ENCODE peak calls at places on chromosomes 16 and 17, in seven cellular contexts. M, A, I, Z, F, L and N are unnamed samples.
A peak's percentile ranks its signal among the peaks of the same experiment; 100 is the strongest.

GRCh38 chr17:47161988-47162622 is 27.0 kb downstream of the CDC27 start:
- DNase-seq in M (no peak), L (no peak), F (no peak), Z (no peak), A (no peak), I (no peak), N (no peak)

GRCh38 chr16:85491798-85492616 is 121.1 kb upstream of the GSE1 start:
- DNase-seq in M (peak; percentile 79), I (peak; percentile 94), L (no peak), F (peak; percentile 81), A (peak; percentile 85), Z (peak; percentile 95), N (no peak)

GRCh38 chr17:78872486-78872885 is 30.5 kb downstream of the CEP295NL start:
- DNase-seq in A (no peak), L (no peak), Z (no peak), F (no peak), M (no peak), I (no peak), N (no peak)

GRCh38 chr16:85798901-85799496 is 345 bp downstream of the EMC8 start:
- DNase-seq in I (no peak), F (peak; percentile 71), Z (no peak), A (peak; percentile 89), M (no peak), L (no peak), N (peak; percentile 73)

GRCh38 chr16:19601083-19601976 is 45.8 kb downstream of the VPS35L start:
- DNase-seq in A (no peak), I (no peak), F (no peak), Z (no peak), L (peak; percentile 64), M (no peak), N (peak; percentile 70)

GRCh38 chr16:50144211-50144610 is 8.9 kb upstream of the TENT4B start:
- DNase-seq in A (no peak), Z (no peak), M (no peak), I (no peak), F (no peak), L (no peak), N (no peak)

GRCh38 chr16:84138500-84138823 is 6.5 kb downstream of the HSDL1 start:
- DNase-seq in Z (no peak), I (no peak), M (no peak), F (no peak), L (no peak), A (no peak), N (no peak)

GRCh38 chr17:49234509-49235080 is 4.0 kb upstream of the PHOSPHO1 start:
- DNase-seq in M (no peak), Z (no peak), L (no peak), I (no peak), A (no peak), F (no peak), N (no peak)

GRCh38 chr17:65530985-65531507 is 30.4 kb downstream of the AXIN2 start:
- DNase-seq in M (no peak), A (peak; percentile 27), Z (no peak), L (peak; percentile 28), I (no peak), F (no peak), N (no peak)

GRCh38 chr16:24944206-24944605 is 71.0 kb downstream of the ARHGAP17 start:
- DNase-seq in Z (no peak), F (no peak), L (no peak), A (no peak), M (no peak), I (no peak), N (no peak)

GRCh38 chr16:89010210-89010925 is 33.4 kb upstream of the CBFA2T3 start:
- DNase-seq in F (peak; percentile 41), L (no peak), Z (no peak), I (no peak), M (no peak), A (peak; percentile 59), N (no peak)

GRCh38 chr16:50368410-50369132 is at the start of gene BRD7:
- DNase-seq in A (peak; percentile 92), F (peak; percentile 85), Z (peak; percentile 34), M (no peak), I (peak; percentile 38), L (peak; percentile 91), N (peak; percentile 90)

GRCh38 chr16:49347476-49347875 is 26.1 kb upstream of the C16orf78 start:
- DNase-seq in I (no peak), Z (no peak), M (no peak), L (no peak), A (no peak), F (no peak), N (no peak)

GRCh38 chr16:57245472-57246113 is 534 bp downstream of the ARL2BP start:
- DNase-seq in M (peak; percentile 54), A (no peak), Z (peak; percentile 50), L (no peak), F (peak; percentile 67), I (peak; percentile 24), N (peak; percentile 64)

GRCh38 chr17:66304304-66305174 is 2.1 kb downstream of the PRKCA start:
- DNase-seq in F (no peak), I (no peak), A (no peak), Z (no peak), M (no peak), L (peak; percentile 64), N (no peak)

GRCh38 chr16:86353934-86354333 is 156.4 kb upstream of the FOXF1 start:
- DNase-seq in M (no peak), Z (no peak), A (no peak), I (no peak), F (no peak), L (no peak), N (no peak)

DNA sequence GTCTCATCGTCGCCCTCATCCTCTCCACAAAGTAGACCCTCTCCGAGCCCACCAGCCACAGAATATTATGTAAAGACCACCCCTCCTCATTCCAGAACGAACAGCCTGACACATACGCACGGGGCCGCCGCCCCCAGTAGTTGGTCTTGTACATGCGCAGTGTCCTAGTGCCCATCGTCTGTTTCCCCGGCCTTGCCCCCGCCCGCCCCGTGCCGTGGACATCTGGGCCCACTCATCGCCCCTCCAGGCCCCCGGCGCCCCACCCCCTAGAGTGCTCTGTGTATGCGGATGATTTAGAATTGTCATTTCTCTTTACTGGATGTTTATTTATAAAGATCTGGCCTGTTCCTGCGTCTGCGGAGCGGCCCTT is 475 bp upstream of the AMDHD2 start:
- DNase-seq in L (no peak), M (peak; percentile 32), F (no peak), I (no peak), Z (no peak), A (peak; percentile 88), N (no peak)
- H3K4me1 ChIP-seq in L (peaks cover 13% of the 10 kb centered on the region), M (peaks cover 25% of the 10 kb centered on the region), F (peaks cover 22% of the 10 kb centered on the region), I (peaks cover 38% of the 10 kb centered on the region), Z (peaks cover 29% of the 10 kb centered on the region), A (peaks cover 93% of the 10 kb centered on the region), N (peaks cover 42% of the 10 kb centered on the region)

DNA sequence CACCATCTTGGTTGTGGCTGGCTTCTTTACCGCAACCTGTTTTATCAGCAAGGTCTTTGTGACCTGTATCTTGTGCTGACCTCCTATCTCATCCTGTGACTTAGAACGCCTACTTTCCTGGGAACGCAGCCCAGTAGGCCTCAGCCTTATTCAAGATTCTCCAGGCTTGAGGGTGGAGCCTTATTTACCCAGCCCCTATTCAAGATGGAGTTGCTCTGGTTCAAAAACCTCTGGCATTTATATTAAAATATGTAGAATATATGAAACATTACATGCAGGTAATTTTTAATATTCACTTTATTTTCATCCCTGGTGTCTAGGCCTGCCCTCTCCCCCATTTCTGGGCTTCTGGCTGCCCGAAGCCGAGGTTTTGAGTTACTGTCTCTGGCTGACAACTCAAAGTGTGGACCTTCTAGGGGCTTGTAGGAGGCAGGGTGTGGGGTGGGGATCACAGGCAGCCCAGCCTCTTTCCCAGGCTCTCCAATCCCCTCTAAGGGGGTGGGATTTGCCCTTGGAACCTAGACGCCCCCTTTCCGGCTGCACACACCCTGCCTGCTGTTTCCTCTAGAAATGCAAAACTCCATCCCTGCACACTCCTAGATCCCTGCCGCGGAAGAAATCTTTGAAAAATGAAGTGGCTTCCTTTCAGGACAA is 152.0 kb downstream of the KCNJ12 start:
- DNase-seq in I (no peak), Z (no peak), M (no peak), F (no peak), A (no peak), L (no peak), N (no peak)
- H3K4me1 ChIP-seq in I (no peaks in the 10 kb centered on the region), Z (no peaks in the 10 kb centered on the region), M (no peaks in the 10 kb centered on the region), F (no peaks in the 10 kb centered on the region), A (peaks cover 4% of the 10 kb centered on the region), L (no peaks in the 10 kb centered on the region), N (peaks cover 2% of the 10 kb centered on the region)

GRCh38 chr17:76135810-76136188 is 5.2 kb downstream of the FOXJ1 start:
- DNase-seq in I (no peak), F (no peak), M (no peak), L (no peak), Z (no peak), A (peak; percentile 67), N (no peak)
- H3K4me1 ChIP-seq in I (no peaks in the 10 kb centered on the region), F (peaks cover 4% of the 10 kb centered on the region), M (peaks cover 2% of the 10 kb centered on the region), L (peaks cover 93% of the 10 kb centered on the region), Z (peaks cover 2% of the 10 kb centered on the region), A (peaks cover 43% of the 10 kb centered on the region), N (peaks cover 7% of the 10 kb centered on the region)

GRCh38 chr16:11601911-11602310 is 15.2 kb upstream of the LITAF start:
- DNase-seq in F (no peak), A (peak; percentile 53), Z (no peak), I (no peak), M (no peak), L (no peak), N (no peak)
- H3K4me1 ChIP-seq in F (no peaks in the 10 kb centered on the region), A (peaks cover 74% of the 10 kb centered on the region), Z (peaks cover 2% of the 10 kb centered on the region), I (no peaks in the 10 kb centered on the region), M (no peaks in the 10 kb centered on the region), L (peaks cover 20% of the 10 kb centered on the region), N (no peaks in the 10 kb centered on the region)

GRCh38 chr16:87492241-87492635 is 586 bp downstream of the ZCCHC14 start:
- DNase-seq in L (no peak), A (no peak), I (no peak), Z (no peak), M (no peak), F (no peak), N (no peak)
- H3K4me1 ChIP-seq in L (peaks cover 25% of the 10 kb centered on the region), A (peaks cover 86% of the 10 kb centered on the region), I (peaks cover 21% of the 10 kb centered on the region), Z (peaks cover 3% of the 10 kb centered on the region), M (peaks cover 2% of the 10 kb centered on the region), F (peaks cover 7% of the 10 kb centered on the region), N (no peaks in the 10 kb centered on the region)

DNA sequence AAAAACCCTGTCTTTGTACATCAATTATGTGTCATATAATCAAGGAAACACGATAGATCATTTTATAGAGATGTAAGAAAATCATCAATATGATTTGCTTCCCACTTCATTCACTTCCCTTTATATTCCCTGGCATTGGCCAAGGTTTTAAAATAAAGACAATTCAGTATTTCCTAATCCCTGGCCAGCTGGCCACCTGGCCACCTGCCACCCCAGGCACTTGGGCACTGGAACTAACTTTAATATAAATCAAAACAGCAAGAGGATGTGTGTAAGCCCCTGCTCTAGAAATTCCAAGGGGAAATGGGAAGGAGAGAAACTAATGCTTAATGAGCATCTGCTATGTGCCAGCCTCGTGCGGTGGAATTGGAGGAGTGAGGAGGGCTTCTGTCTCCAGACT is 58.6 kb upstream of the TOB1 start:
- DNase-seq in Z (no peak), L (no peak), A (no peak), F (no peak), M (no peak), I (no peak), N (no peak)
- H3K4me1 ChIP-seq in Z (peaks cover 3% of the 10 kb centered on the region), L (peaks cover 17% of the 10 kb centered on the region), A (peaks cover 33% of the 10 kb centered on the region), F (no peaks in the 10 kb centered on the region), M (no peaks in the 10 kb centered on the region), I (peaks cover 3% of the 10 kb centered on the region), N (peaks cover 7% of the 10 kb centered on the region)